ENCODE peak calls at places on chromosomes 2 and 18, in eight cellular contexts. G is A549, A is H54, N is upper lobe of left lung, C is spleen, U is K562, V is breast epithelium, O is ovary. S is an unnamed sample.

GRCh38 chr2:232162191-232162590 is 200.7 kb downstream of the DIS3L2 start:
- DNase-seq in U (no peak), O (no peak), G (no peak), A (no peak), V (no peak), N (no peak), C (no peak), S (no peak)

GRCh38 chr2:12728221-12728777 is 11.6 kb downstream of the TRIB2 start:
- DNase-seq in G (no peak), C (peak), N (no peak), V (no peak), U (no peak), A (no peak), O (no peak), S (peak)

GRCh38 chr2:153858250-153858649 is 13.5 kb upstream of the GALNT13 start:
- DNase-seq in N (no peak), A (no peak), O (no peak), V (no peak), U (no peak), C (no peak), G (no peak), S (no peak)

GRCh38 chr18:79518683-79519128 is 123.0 kb downstream of the NFATC1 start:
- DNase-seq in G (no peak), A (no peak), V (peak), N (no peak), U (no peak), C (peak), O (no peak), S (no peak)

GRCh38 chr2:6562762-6563161 is 302.9 kb downstream of the CMPK2 start:
- DNase-seq in A (no peak), U (no peak), N (no peak), C (no peak), V (no peak), G (no peak), O (no peak), S (no peak)

GRCh38 chr2:234593636-234594035 is 96.8 kb upstream of the ARL4C start:
- DNase-seq in U (no peak), C (no peak), G (no peak), A (no peak), O (no peak), N (no peak), V (no peak), S (no peak)

GRCh38 chr18:3898866-3899613 is 449.1 kb downstream of the TGIF1 start:
- DNase-seq in N (no peak), C (no peak), V (no peak), A (no peak), U (no peak), G (no peak), O (no peak), S (no peak)

GRCh38 chr2:12727085-12727484 is 10.3 kb downstream of the TRIB2 start:
- DNase-seq in G (no peak), C (no peak), U (no peak), A (no peak), N (no peak), O (no peak), V (no peak), S (no peak)

GRCh38 chr2:181457741-181458425 is 697 bp downstream of the ITGA4 start:
- DNase-seq in U (no peak), G (no peak), O (no peak), N (peak), A (peak), C (peak), V (no peak), S (peak)

GRCh38 chr2:143802242-143802641 is 673.0 kb downstream of the ARHGAP15 start:
- DNase-seq in G (peak), C (no peak), N (no peak), U (no peak), O (no peak), A (no peak), V (no peak), S (no peak)

GRCh38 chr18:62384610-62385097 is 59.5 kb downstream of the TNFRSF11A start:
- DNase-seq in U (no peak), A (no peak), O (no peak), G (peak), C (no peak), V (no peak), N (no peak), S (no peak)

GRCh38 chr2:17752281-17752680 is 1.3 kb downstream of the SMC6 start:
- DNase-seq in U (no peak), O (no peak), G (no peak), V (no peak), C (no peak), N (no peak), A (no peak), S (no peak)

GRCh38 chr2:48278590-48278989 is 251.4 kb upstream of the STON1 start:
- DNase-seq in G (no peak), A (no peak), V (no peak), O (no peak), N (no peak), C (no peak), U (no peak), S (no peak)

GRCh38 chr2:48272199-48272598 is 257.8 kb upstream of the STON1 start:
- DNase-seq in A (no peak), O (no peak), N (no peak), G (no peak), U (no peak), V (no peak), C (no peak), S (no peak)

GRCh38 chr2:48279347-48279746 is 250.6 kb upstream of the STON1 start:
- DNase-seq in G (no peak), N (no peak), U (no peak), O (no peak), C (no peak), A (no peak), V (no peak), S (no peak)

GRCh38 chr2:48274040-48274439 is 255.9 kb upstream of the STON1 start:
- DNase-seq in A (no peak), O (no peak), G (no peak), U (no peak), V (no peak), N (no peak), C (no peak), S (no peak)

DNA sequence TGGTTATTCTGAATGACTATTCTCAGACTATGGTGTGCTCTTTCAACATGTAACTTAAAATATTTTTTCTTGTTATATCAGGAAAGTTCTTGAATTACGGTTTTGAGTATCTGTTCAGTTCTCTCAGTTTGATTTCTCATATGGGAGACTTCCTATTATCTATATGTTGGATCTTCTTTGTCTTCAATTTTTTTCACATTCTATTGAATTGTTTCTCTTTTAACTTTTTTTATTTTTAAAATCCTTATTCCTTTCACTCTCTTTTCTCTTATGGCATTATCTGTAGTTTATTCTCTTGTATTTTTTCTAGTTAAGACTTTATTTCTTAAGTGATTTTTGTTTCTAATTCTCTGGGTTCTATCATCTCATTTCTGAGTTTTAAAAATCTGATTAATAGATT is 252.8 kb upstream of the STON1 start:
- DNase-seq in C (no peak), G (no peak), A (no peak), O (no peak), V (no peak), U (no peak), N (no peak), S (no peak)
- TF ChIP-seq POLR2A in C (no peak), G (no peak), A (no peak), O (no peak), V (no peak), U (no peak), N (no peak), S (no peak)

GRCh38 chr2:127386764-127387654 is 766 bp downstream of the MAP3K2 start:
- DNase-seq in C (peak), N (peak), G (peak), U (peak), V (peak), A (peak), O (peak), S (peak)

GRCh38 chr2:127389778-127390435 is 2.1 kb upstream of the MAP3K2 start:
- DNase-seq in U (no peak), N (no peak), V (no peak), G (no peak), C (no peak), A (no peak), O (no peak), S (no peak)

GRCh38 chr2:127386246-127386645 is 1.5 kb downstream of the MAP3K2 start:
- DNase-seq in U (no peak), V (no peak), C (no peak), A (no peak), G (no peak), N (no peak), O (no peak), S (no peak)

GRCh38 chr2:127388423-127389164 is 819 bp upstream of the MAP3K2 start:
- DNase-seq in A (no peak), G (no peak), N (no peak), V (no peak), U (no peak), C (no peak), O (no peak), S (no peak)

GRCh38 chr2:127387655-127388422 is at the start of gene MAP3K2:
- DNase-seq in N (peak), V (peak), A (peak), O (peak), G (peak), U (peak), C (peak), S (peak)
- TF ChIP-seq POLR2A in N (peak), V (peak), A (peak), O (peak), G (peak), U (peak), C (peak), S (peak)

DNA sequence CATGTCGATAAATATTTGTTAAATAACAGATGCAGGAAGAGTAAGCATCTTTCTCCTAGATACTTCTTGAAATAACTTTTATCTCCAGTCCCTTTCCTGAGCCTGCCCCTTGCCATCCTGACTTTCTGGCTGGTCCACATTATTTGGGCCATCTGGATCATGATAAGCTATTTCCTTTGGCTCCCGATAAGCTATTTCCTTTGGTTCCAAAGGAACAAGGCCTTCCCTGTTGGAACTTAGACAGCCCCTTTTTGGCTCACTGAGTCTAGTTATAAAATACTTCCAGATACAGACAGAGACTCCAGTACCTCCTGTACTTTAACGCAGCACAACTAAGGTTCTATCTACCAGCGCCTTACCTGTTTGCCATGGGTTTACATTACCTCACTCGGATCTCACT is 205.3 kb upstream of the CCDC150 start:
- DNase-seq in G (no peak), N (no peak), O (no peak), V (no peak), A (no peak), U (no peak), C (no peak), S (no peak)
- TF ChIP-seq POLR2A in G (no peak), N (no peak), O (no peak), V (no peak), A (no peak), U (no peak), C (no peak), S (no peak)

GRCh38 chr2:145184741-145185671 is 665.1 kb upstream of the ZEB2 start:
- DNase-seq in U (no peak), G (no peak), O (no peak), V (no peak), C (no peak), A (no peak), N (no peak), S (no peak)
- TF ChIP-seq POLR2A in U (no peak), G (no peak), O (no peak), V (no peak), C (no peak), A (no peak), N (no peak), S (no peak)

S was measured in GM12892.